ENCODE peak calls at places on chromosomes 11 and 22, in eight cellular contexts. U is activated effector memory CD4-positive, alpha-beta T cell treated with anti-CD3 and anti-CD28 coated beads, Interleukin-2, amount 50 U/mL, for 16 hours; Z is GM20000; Q is AG08395; P is stimulated activated effector memory CD8-positive, alpha-beta T cell treated with anti-CD3 and anti-CD28 coated beads, Interleukin-12 subunit alpha, Interleukin-12 subunit beta, amount 100 ng/mL, for 72 hours; B is iPS-NIHi11; J is OCI-LY7; W is 8988T. D is an unnamed sample.

GRCh38 chr11:6418199-6418957 is 516 bp downstream of the APBB1 start:
- DNase-seq in W (no peak), Z (no peak), Q (no peak), J (no peak), P (no peak), U (peak; percentile 71), B (peak; percentile 72), D (no peak)

GRCh38 chr11:34970033-34970432 is 53.6 kb downstream of the PDHX start:
- DNase-seq in J (no peak), Q (no peak), U (no peak), B (no peak), Z (no peak), W (no peak), P (no peak), D (no peak)

GRCh38 chr11:124788521-124788920 is 11.7 kb downstream of the MSANTD2 start:
- DNase-seq in W (no peak), P (no peak), Z (no peak), Q (peak; percentile 27), U (no peak), B (no peak), J (no peak), D (no peak)

GRCh38 chr11:36258730-36259360 is 30.4 kb downstream of the COMMD9 start:
- DNase-seq in U (no peak), W (peak; percentile 77), Q (peak; percentile 58), P (no peak), J (peak; percentile 12), Z (peak; percentile 37), B (peak; percentile 77), D (peak; percentile 52)

GRCh38 chr11:116930177-116930576 is 92.8 kb upstream of the APOA1 start:
- DNase-seq in W (no peak), B (no peak), J (peak; percentile 78), Z (peak; percentile 27), U (peak; percentile 72), Q (peak; percentile 24), P (no peak), D (peak; percentile 6)

GRCh38 chr11:20374746-20375305 is 11.3 kb downstream of the HTATIP2 start:
- DNase-seq in U (no peak), Q (no peak), J (no peak), B (no peak), Z (no peak), P (no peak), W (no peak), D (no peak)

GRCh38 chr11:32374261-32374711 is 61.1 kb downstream of the WT1 start:
- DNase-seq in Z (peak; percentile 72), Q (no peak), P (peak; percentile 63), J (peak; percentile 47), W (peak; percentile 52), U (no peak), B (peak; percentile 81), D (no peak)

GRCh38 chr22:19852177-19852781 is 2.4 kb downstream of the GNB1L start:
- DNase-seq in Q (no peak), Z (no peak), W (no peak), J (no peak), P (peak; percentile 46), B (no peak), U (no peak), D (no peak)

GRCh38 chr11:1838426-1839131 is at the start of gene TNNI2:
- DNase-seq in W (no peak), J (no peak), Z (no peak), P (no peak), Q (no peak), B (no peak), U (no peak), D (no peak)

GRCh38 chr11:93986716-93987115 is 34.4 kb upstream of the HEPHL1 start:
- DNase-seq in Q (no peak), Z (no peak), U (no peak), P (no peak), B (no peak), J (no peak), W (no peak), D (peak; percentile 76)

GRCh38 chr11:96257972-96258951 is 84.7 kb downstream of the MAML2 start:
- DNase-seq in J (peak; percentile 81), U (peak; percentile 73), Z (peak; percentile 32), P (no peak), B (no peak), W (no peak), Q (peak; percentile 32), D (no peak)

GRCh38 chr11:67633758-67634365 is 4.1 kb upstream of the NUDT8 start:
- DNase-seq in U (peak; percentile 60), B (no peak), Z (no peak), Q (no peak), P (no peak), W (no peak), J (no peak), D (no peak)

GRCh38 chr11:92332986-92333385 is 108.4 kb downstream of the FAT3 start:
- DNase-seq in Z (no peak), J (no peak), Q (peak; percentile 31), W (no peak), B (no peak), P (no peak), U (no peak), D (no peak)

GRCh38 chr11:123193742-123194141 is 1.3 kb downstream of the CLMP start:
- DNase-seq in J (no peak), U (no peak), B (no peak), Q (no peak), P (no peak), W (no peak), Z (no peak), D (no peak)

GRCh38 chr22:48832592-48832991 is 995.1 kb downstream of the BRD1 start:
- DNase-seq in J (no peak), U (peak; percentile 63), W (no peak), Q (no peak), P (no peak), Z (no peak), B (no peak), D (no peak)

GRCh38 chr11:110763249-110764011 is 51.2 kb upstream of the ARHGAP20 start:
- DNase-seq in B (no peak), P (no peak), J (no peak), Z (no peak), W (no peak), U (no peak), Q (peak; percentile 9), D (peak; percentile 41)

GRCh38 chr11:86676010-86676409 is 3.6 kb upstream of the ME3 start:
- DNase-seq in Q (no peak), W (no peak), U (no peak), B (no peak), Z (no peak), J (no peak), P (no peak), D (no peak)

GRCh38 chr22:37030560-37031281 is 11.2 kb downstream of the MPST start:
- DNase-seq in U (no peak), J (no peak), W (no peak), B (no peak), P (no peak), Z (no peak), Q (no peak), D (no peak)

GRCh38 chr11:67406969-67407699 is 3.3 kb downstream of the TBC1D10C start:
- DNase-seq in J (peak; percentile 68), P (peak; percentile 57), Q (no peak), W (peak; percentile 89), B (no peak), U (no peak), Z (no peak), D (no peak)

GRCh38 chr22:31489632-31490495 is at the start of gene EIF4ENIF1:
- DNase-seq in J (peak; percentile 87), Q (peak; percentile 92), U (peak; percentile 93), P (peak; percentile 91), B (peak; percentile 95), Z (peak; percentile 97), W (peak; percentile 77), D (peak; percentile 50)

GRCh38 chr11:58028687-58029411 is 1.9 kb upstream of the OR6Q1 start:
- DNase-seq in Z (no peak), U (no peak), W (no peak), B (no peak), J (no peak), Q (no peak), P (no peak), D (no peak)

GRCh38 chr11:11521306-11522002 is 100.4 kb downstream of the GALNT18 start:
- DNase-seq in B (no peak), Z (peak; percentile 24), J (no peak), W (no peak), P (no peak), Q (no peak), U (no peak), D (no peak)

GRCh38 chr11:358129-358805 is 11.0 kb upstream of the B4GALNT4 start:
- DNase-seq in P (no peak), U (peak; percentile 34), Q (no peak), W (no peak), Z (no peak), B (no peak), J (no peak), D (no peak)

GRCh38 chr11:134063991-134064747 is 4.7 kb upstream of the JAM3 start:
- DNase-seq in B (no peak), U (no peak), Z (no peak), P (peak; percentile 15), W (no peak), J (no peak), Q (no peak), D (no peak)

GRCh38 chr22:38461057-38461413 is 6.0 kb upstream of the KCNJ4 start:
- DNase-seq in J (no peak), P (no peak), U (no peak), Z (no peak), B (no peak), W (no peak), Q (no peak), D (no peak)

GRCh38 chr11:1336836-1337646 is 27.6 kb upstream of the TOLLIP start:
- DNase-seq in Q (no peak), U (peak; percentile 81), W (no peak), B (peak; percentile 64), J (peak; percentile 32), P (peak; percentile 71), Z (peak; percentile 68), D (no peak)

GRCh38 chr11:5818245-5818865 is 9.6 kb downstream of the OR52N2 start:
- DNase-seq in U (no peak), B (no peak), W (no peak), P (no peak), J (no peak), Z (no peak), Q (no peak), D (no peak)

GRCh38 chr22:44758354-44758969 is 6.1 kb downstream of the ARHGAP8 start:
- DNase-seq in B (no peak), P (no peak), Q (peak; percentile 59), Z (no peak), J (no peak), U (no peak), W (no peak), D (peak; percentile 41)

GRCh38 chr11:95361180-95361579 is 130.2 kb upstream of the SESN3 start:
- DNase-seq in U (no peak), W (no peak), J (no peak), B (no peak), Q (no peak), Z (no peak), P (no peak), D (no peak)

GRCh38 chr11:69537126-69537525 is 55.7 kb downstream of the LINC01488 start:
- DNase-seq in U (peak; percentile 56), Z (no peak), B (no peak), W (no peak), Q (no peak), J (no peak), P (no peak), D (no peak)

GRCh38 chr11:16215352-16215751 is 141.0 kb downstream of the SOX6 start:
- DNase-seq in Z (no peak), B (no peak), W (no peak), J (no peak), U (no peak), P (no peak), Q (no peak), D (no peak)

GRCh38 chr11:120123946-120124345 is 14.0 kb downstream of the TRIM29 start:
- DNase-seq in U (no peak), Q (no peak), P (no peak), J (no peak), W (no peak), Z (no peak), B (no peak), D (no peak)

GRCh38 chr11:12581923-12582322 is 92.3 kb upstream of the TEAD1 start:
- DNase-seq in Z (no peak), W (peak; percentile 21), J (no peak), Q (peak; percentile 75), B (peak; percentile 46), U (no peak), P (no peak), D (peak; percentile 37)

D was measured in astrocyte of the cerebellum.